ENCODE peak calls at places on chromosomes 7 and 10, in six cellular contexts. F, X, V, R, O and Q are unnamed samples.

GRCh38 chr10:96560489-96560888 is 26.3 kb downstream of the TM9SF3 start:
- DNase-seq in V (no peak), O (no peak), X (no peak), R (no peak), F (no peak), Q (no peak)

GRCh38 chr7:111532625-111533024 is 29.7 kb downstream of the IMMP2L start:
- DNase-seq in X (no peak), R (no peak), O (no peak), F (no peak), V (no peak), Q (no peak)

GRCh38 chr10:93160829-93161228 is 87.1 kb downstream of the CYP26A1 start:
- DNase-seq in X (peak; percentile 70), R (peak; percentile 7), O (peak; percentile 86), F (peak; percentile 39), V (no peak), Q (no peak)

GRCh38 chr7:108613147-108613948 is 43.7 kb downstream of the DNAJB9 start:
- DNase-seq in R (peak; percentile 27), V (peak; percentile 32), O (peak; percentile 4), F (peak; percentile 25), X (peak; percentile 41), Q (peak; percentile 60)

GRCh38 chr7:75638607-75639070 is 100.1 kb downstream of the HIP1 start:
- DNase-seq in F (peak; percentile 26), V (no peak), R (no peak), O (no peak), X (no peak), Q (no peak)

GRCh38 chr7:108846471-108846870 is 276.8 kb downstream of the DNAJB9 start:
- DNase-seq in V (no peak), X (no peak), R (no peak), O (no peak), F (no peak), Q (no peak)

GRCh38 chr10:114068054-114068707 is 24.5 kb downstream of the ADRB1 start:
- DNase-seq in F (no peak), O (no peak), R (no peak), V (no peak), X (peak; percentile 26), Q (no peak)

GRCh38 chr10:16674147-16674703 is 143.0 kb downstream of the RSU1 start:
- DNase-seq in O (no peak), X (no peak), R (no peak), V (no peak), F (no peak), Q (no peak)

GRCh38 chr10:77710759-77711682 is 73.4 kb upstream of the KCNMA1 start:
- DNase-seq in V (peak; percentile 70), X (peak; percentile 65), F (peak; percentile 44), R (peak; percentile 20), O (no peak), Q (peak; percentile 19)

GRCh38 chr10:129790710-129791446 is 173.2 kb downstream of the EBF3 start:
- DNase-seq in X (no peak), V (no peak), O (no peak), F (no peak), R (no peak), Q (no peak)

GRCh38 chr10:101712997-101713396 is 18.0 kb upstream of the FBXW4 start:
- DNase-seq in R (no peak), X (no peak), F (no peak), O (no peak), V (no peak), Q (no peak)

GRCh38 chr7:139103057-139103820 is 6.3 kb downstream of the ZC3HAV1 start:
- DNase-seq in V (no peak), R (no peak), O (no peak), X (no peak), F (no peak), Q (no peak)

GRCh38 chr10:129641982-129642381 is 174.9 kb downstream of the MGMT start:
- DNase-seq in R (no peak), F (no peak), X (no peak), O (no peak), V (no peak), Q (no peak)

GRCh38 chr7:87886875-87887274 is 10.6 kb downstream of the DBF4 start:
- DNase-seq in O (peak; percentile 28), R (peak; percentile 51), X (peak; percentile 20), F (peak; percentile 56), V (peak; percentile 50), Q (peak; percentile 42)

GRCh38 chr7:132234751-132235150 is 341.5 kb downstream of the PLXNA4 start:
- DNase-seq in X (no peak), V (no peak), O (peak; percentile 28), R (peak; percentile 1), F (no peak), Q (no peak)

GRCh38 chr10:103610083-103610472 is 116.6 kb downstream of the NEURL1 start:
- DNase-seq in X (no peak), F (no peak), O (no peak), R (no peak), V (no peak), Q (no peak)

GRCh38 chr7:74388880-74389415 is 64.8 kb upstream of the GTF2IRD1 start:
- DNase-seq in X (no peak), R (no peak), V (no peak), F (no peak), O (no peak), Q (no peak)

GRCh38 chr7:106056513-106057203 is 55.5 kb downstream of the SYPL1 start:
- DNase-seq in X (peak; percentile 71), F (peak; percentile 69), O (peak; percentile 41), R (peak; percentile 62), V (peak; percentile 73), Q (peak; percentile 93)

GRCh38 chr7:79452032-79452494 is 1.4 kb downstream of the MAGI2 start:
- DNase-seq in O (no peak), F (peak; percentile 82), R (peak; percentile 93), X (peak; percentile 88), V (no peak), Q (no peak)

GRCh38 chr7:1758859-1759521 is 88.9 kb downstream of the ELFN1 start:
- DNase-seq in F (no peak), V (no peak), O (no peak), R (no peak), X (no peak), Q (no peak)

GRCh38 chr10:78756604-78757442 is 311.9 kb upstream of the ZMIZ1 start:
- DNase-seq in F (peak; percentile 98), R (peak; percentile 99), O (peak; percentile 96), X (peak; percentile 98), V (peak; percentile 21), Q (no peak)

GRCh38 chr7:44971188-44971907 is 7.5 kb downstream of the MYO1G start:
- DNase-seq in R (no peak), V (no peak), F (no peak), X (no peak), O (no peak), Q (no peak)

GRCh38 chr7:115662120-115662519 is 368.4 kb downstream of the TFEC start:
- DNase-seq in X (peak; percentile 34), R (peak; percentile 4), F (peak; percentile 43), O (no peak), V (no peak), Q (no peak)